ENCODE peak calls at places on chromosome 19, in five cellular contexts. W, J, Z, B and Q are unnamed samples.

GRCh38 chr19:32896516-32897214 is 27.1 kb upstream of the SLC7A9 start:
- DNase-seq in B (no peak), Z (no peak), W (no peak), J (no peak), Q (no peak)

GRCh38 chr19:6590458-6591319 is at the start of gene CD70:
- DNase-seq in W (no peak), J (no peak), Z (no peak), B (no peak), Q (no peak)

GRCh38 chr19:21603431-21604153 is 98.2 kb downstream of the ZNF429 start:
- DNase-seq in B (no peak), J (no peak), Z (no peak), W (no peak), Q (no peak)

GRCh38 chr19:7292950-7293794 is 1.0 kb downstream of the INSR start:
- DNase-seq in J (no peak), Z (no peak), W (no peak), B (no peak), Q (no peak)

GRCh38 chr19:14416743-14417214 is 2.4 kb downstream of the DDX39A start:
- DNase-seq in Z (no peak), W (no peak), J (no peak), B (no peak), Q (no peak)

GRCh38 chr19:16308081-16308480 is 16.5 kb upstream of the KLF2 start:
- DNase-seq in J (no peak), W (no peak), Z (no peak), B (no peak), Q (no peak)

GRCh38 chr19:49921871-49922755 is 6.9 kb upstream of the ATF5 start:
- DNase-seq in B (peak), W (no peak), J (no peak), Z (no peak), Q (no peak)

GRCh38 chr19:35306473-35307246 is 14.7 kb downstream of the MAG start:
- DNase-seq in J (no peak), W (no peak), Z (no peak), B (no peak), Q (no peak)

GRCh38 chr19:6765738-6766356 is 1.4 kb downstream of the SH2D3A start:
- DNase-seq in J (peak), W (peak), Z (no peak), B (no peak), Q (no peak)

GRCh38 chr19:18408053-18408476 is 10.6 kb upstream of the LRRC25 start:
- DNase-seq in Z (no peak), B (no peak), W (no peak), J (no peak), Q (no peak)

GRCh38 chr19:16645140-16645539 is 14.8 kb downstream of the SMIM7 start:
- DNase-seq in B (no peak), J (no peak), Z (no peak), W (no peak), Q (no peak)

GRCh38 chr19:46660601-46661019 is 372 bp downstream of the DACT3 start:
- DNase-seq in B (no peak), J (no peak), Z (no peak), W (no peak), Q (no peak)

GRCh38 chr19:18440421-18440877 is 2.5 kb upstream of the ISYNA1 start:
- DNase-seq in Z (no peak), B (no peak), J (no peak), W (no peak), Q (no peak)

GRCh38 chr19:3682286-3682685 is 18.0 kb downstream of the PIP5K1C start:
- DNase-seq in Z (no peak), J (no peak), W (no peak), B (no peak), Q (no peak)

GRCh38 chr19:46787331-46788100 is 878 bp downstream of the SLC1A5 start:
- DNase-seq in Z (no peak), J (peak), B (peak), W (no peak), Q (peak)

GRCh38 chr19:31378404-31378803 is 29.2 kb upstream of the TSHZ3 start:
- DNase-seq in Z (no peak), B (peak), W (no peak), J (no peak), Q (no peak)

GRCh38 chr19:49142866-49143335 is 12.3 kb downstream of the HRC start:
- DNase-seq in Z (peak), B (peak), W (peak), J (peak), Q (peak)

GRCh38 chr19:32743021-32743420 is 23.5 kb downstream of the TDRD12 start:
- DNase-seq in B (no peak), Z (no peak), J (no peak), W (no peak), Q (no peak)

GRCh38 chr19:3801412-3802096 is 15.4 kb upstream of the MATK start:
- DNase-seq in B (no peak), J (peak), W (peak), Z (no peak), Q (no peak)

GRCh38 chr19:38079926-38080380 is 144.1 kb downstream of the DPF1 start:
- DNase-seq in B (peak), Z (no peak), W (peak), J (peak), Q (peak)

GRCh38 chr19:49409441-49410029 is 13.7 kb downstream of the PTH2 start:
- DNase-seq in B (no peak), W (no peak), Z (no peak), J (no peak), Q (no peak)

GRCh38 chr19:11673608-11674041 is 65.1 kb downstream of the ZNF823 start:
- DNase-seq in J (peak), W (no peak), B (peak), Z (no peak), Q (peak)

GRCh38 chr19:16457195-16457953 is 14.4 kb downstream of the EPS15L1 start:
- DNase-seq in W (no peak), J (no peak), B (peak), Z (no peak), Q (peak)

GRCh38 chr19:11268783-11269267 is 6.5 kb upstream of the DOCK6 start:
- DNase-seq in B (peak), W (no peak), J (no peak), Z (no peak), Q (peak)

GRCh38 chr19:45920458-45920857 is 5.9 kb upstream of the NANOS2 start:
- DNase-seq in B (no peak), W (no peak), Z (no peak), J (no peak), Q (no peak)

GRCh38 chr19:31354316-31354715 is 5.1 kb upstream of the TSHZ3 start:
- DNase-seq in Z (no peak), J (no peak), B (no peak), W (no peak), Q (no peak)

GRCh38 chr19:44628793-44629192 is 14.9 kb upstream of the PVR start:
- DNase-seq in Z (no peak), J (no peak), B (no peak), W (no peak), Q (no peak)

GRCh38 chr19:48999481-49000325 is 6.0 kb downstream of the RUVBL2 start:
- DNase-seq in J (no peak), W (no peak), Z (no peak), B (peak), Q (peak)

GRCh38 chr19:3810708-3811355 is 24.7 kb upstream of the MATK start:
- DNase-seq in Z (no peak), W (no peak), B (no peak), J (no peak), Q (no peak)

GRCh38 chr19:47310819-47311218 is 1.2 kb downstream of the C5AR1 start:
- DNase-seq in B (no peak), Z (no peak), W (no peak), J (no peak), Q (no peak)

GRCh38 chr19:7492142-7493055 is 3.6 kb upstream of the PEX11G start:
- DNase-seq in W (no peak), B (peak), J (no peak), Z (no peak), Q (peak)